ENCODE peak calls at places on chromosomes 7 and 10, in six cellular contexts. U, O, P, T, G and Y are unnamed samples.

GRCh38 chr10:78510566-78511323 is 477.1 kb downstream of the RPS24 start:
- DNase-seq in O (peak), G (peak), U (peak), P (no peak), T (no peak), Y (no peak)

GRCh38 chr10:125662616-125663015 is 20.3 kb downstream of the TEX36 start:
- DNase-seq in T (no peak), O (peak), U (no peak), P (no peak), G (peak), Y (no peak)

GRCh38 chr7:100476903-100477870 is 1.8 kb downstream of the TSC22D4 start:
- DNase-seq in T (no peak), G (no peak), O (no peak), U (peak), P (no peak), Y (no peak)

GRCh38 chr7:64630496-64630895 is 35.4 kb upstream of the ZNF107 start:
- DNase-seq in P (peak), O (peak), T (no peak), G (peak), U (no peak), Y (no peak)

GRCh38 chr10:65306201-65306600 is 1619.6 kb upstream of the LRRTM3 start:
- DNase-seq in T (no peak), G (no peak), P (no peak), O (no peak), U (no peak), Y (no peak)

GRCh38 chr7:29265208-29265923 is 70.8 kb downstream of the CHN2 start:
- DNase-seq in P (peak), G (no peak), T (no peak), O (peak), U (no peak), Y (no peak)

GRCh38 chr10:55631071-55631654 is 729.9 kb downstream of the ZWINT start:
- DNase-seq in O (peak), T (peak), G (peak), P (peak), U (peak), Y (peak)

GRCh38 chr7:116512524-116513188 is 12.2 kb upstream of the CAV1 start:
- DNase-seq in O (peak), T (no peak), U (no peak), G (no peak), P (peak), Y (no peak)

GRCh38 chr7:74092321-74092963 is 8.8 kb downstream of the LIMK1 start:
- DNase-seq in O (no peak), P (no peak), T (no peak), G (no peak), U (peak), Y (peak)

GRCh38 chr10:78307576-78307975 is 273.9 kb downstream of the RPS24 start:
- DNase-seq in G (no peak), T (no peak), O (peak), P (no peak), U (no peak), Y (no peak)

GRCh38 chr10:130924138-130924819 is 387.2 kb downstream of the TCERG1L start:
- DNase-seq in P (no peak), U (no peak), T (peak), G (no peak), O (no peak), Y (peak)
- TF ChIP-seq CTCF in P (no peak), U (no peak), T (no peak), G (no peak), O (no peak), Y (no peak)

DNA sequence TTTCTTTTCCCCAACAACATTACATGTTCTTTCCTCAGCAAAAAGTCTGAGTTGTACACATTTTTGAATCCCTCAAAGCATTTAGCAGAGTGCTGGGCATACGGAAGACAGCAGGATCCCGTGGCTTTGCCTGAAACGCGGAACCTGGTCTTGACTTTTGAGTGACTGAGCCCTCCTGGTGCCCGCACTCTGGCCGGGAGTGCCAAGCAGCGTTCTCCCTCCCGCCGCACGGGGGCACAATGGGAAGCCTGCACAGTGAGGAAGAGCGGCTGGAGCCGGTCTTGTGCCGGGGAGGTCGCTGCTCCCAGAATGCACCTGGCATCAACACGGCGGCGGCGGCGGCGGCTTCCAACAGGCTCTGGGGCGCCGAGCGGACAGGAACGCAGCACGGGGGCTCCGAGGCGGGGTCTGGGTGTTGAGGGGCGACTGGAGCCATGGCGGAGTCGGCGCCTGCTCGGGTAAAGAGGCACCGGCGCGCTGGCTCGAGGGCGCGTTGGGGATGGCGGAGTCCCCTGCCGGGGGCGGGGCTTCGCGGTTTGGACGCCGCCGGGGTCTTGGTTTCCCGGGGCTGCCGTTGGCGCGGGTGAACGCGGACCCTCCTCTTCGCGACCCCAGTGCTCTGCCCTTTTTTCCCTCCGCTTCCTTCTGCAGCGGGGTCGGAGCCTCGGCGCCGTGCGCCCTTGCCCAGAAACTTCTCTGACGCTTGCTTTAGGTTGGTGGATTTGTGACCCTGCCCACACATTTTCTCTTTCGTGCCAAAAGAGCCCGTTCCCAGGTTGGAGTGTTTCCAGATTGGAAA is at the start of gene ZNF212:
- DNase-seq in O (peak), T (peak), G (peak), U (peak), P (peak), Y (peak)
- TF ChIP-seq CTCF in O (peak), T (peak), G (peak), U (peak), P (peak), Y (peak)

GRCh38 chr10:71831646-71832552 is 19.2 kb downstream of the PSAP start:
- DNase-seq in O (peak), P (peak), U (no peak), T (no peak), G (peak), Y (no peak)
- TF ChIP-seq CTCF in O (peak), P (no peak), U (no peak), T (no peak), G (no peak), Y (no peak)

GRCh38 chr7:92833766-92834605 is 2.4 kb downstream of the CDK6 start:
- DNase-seq in P (peak), T (peak), O (peak), G (peak), U (peak), Y (peak)
- TF ChIP-seq CTCF in P (no peak), T (peak), O (peak), G (no peak), U (peak), Y (no peak)

GRCh38 chr7:47580811-47581331 is 1.0 kb downstream of the TNS3 start:
- DNase-seq in O (peak), G (peak), P (no peak), U (no peak), T (no peak), Y (peak)
- TF ChIP-seq CTCF in O (peak), G (no peak), P (no peak), U (no peak), T (no peak), Y (no peak)